ENCODE peak calls at places on chromosomes 11 and 22, in eight cellular contexts. One of them, this sample, is unnamed.

GRCh38 chr11:69075421-69076128 is 26.8 kb downstream of the TPCN2 start:
- DNase-seq in IMR-90: peak; percentile 99
- DNase-seq in CD8-positive, alpha-beta T cell: no peak
- DNase-seq in endothelial cell of umbilical vein: no peak
- DNase-seq in GM23338: no peak
- DNase-seq in DND-41: no peak
- DNase-seq in HL-60: no peak
- DNase-seq in fibroblast of lung: peak; percentile 99
- DNase-seq in this sample: no peak

GRCh38 chr11:57288771-57289579 is 35.8 kb downstream of the TNKS1BP1 start:
- DNase-seq in IMR-90: peak; percentile 96
- DNase-seq in CD8-positive, alpha-beta T cell: no peak
- DNase-seq in endothelial cell of umbilical vein: peak; percentile 94
- DNase-seq in GM23338: peak; percentile 45
- DNase-seq in DND-41: no peak
- DNase-seq in HL-60: no peak
- DNase-seq in fibroblast of lung: peak; percentile 62
- DNase-seq in this sample: no peak

GRCh38 chr11:129644326-129644725 is 171.3 kb upstream of the TMEM45B start:
- DNase-seq in IMR-90: no peak
- DNase-seq in CD8-positive, alpha-beta T cell: no peak
- DNase-seq in endothelial cell of umbilical vein: no peak
- DNase-seq in GM23338: no peak
- DNase-seq in DND-41: no peak
- DNase-seq in HL-60: no peak
- DNase-seq in fibroblast of lung: peak; percentile 65
- DNase-seq in this sample: no peak

GRCh38 chr22:41256898-41257260 is 16.1 kb upstream of the CHADL start:
- DNase-seq in IMR-90: peak; percentile 27
- DNase-seq in CD8-positive, alpha-beta T cell: no peak
- DNase-seq in endothelial cell of umbilical vein: peak; percentile 53
- DNase-seq in GM23338: peak; percentile 47
- DNase-seq in DND-41: no peak
- DNase-seq in HL-60: no peak
- DNase-seq in fibroblast of lung: peak; percentile 45
- DNase-seq in this sample: no peak

GRCh38 chr11:927871-928270 is 2.2 kb downstream of the AP2A2 start:
- DNase-seq in IMR-90: no peak
- DNase-seq in CD8-positive, alpha-beta T cell: no peak
- DNase-seq in endothelial cell of umbilical vein: no peak
- DNase-seq in GM23338: no peak
- DNase-seq in DND-41: no peak
- DNase-seq in HL-60: no peak
- DNase-seq in fibroblast of lung: no peak
- DNase-seq in this sample: no peak

GRCh38 chr11:71304045-71304444 is 51.7 kb upstream of the SHANK2 start:
- DNase-seq in IMR-90: no peak
- DNase-seq in CD8-positive, alpha-beta T cell: no peak
- DNase-seq in endothelial cell of umbilical vein: no peak
- DNase-seq in GM23338: no peak
- DNase-seq in DND-41: no peak
- DNase-seq in HL-60: no peak
- DNase-seq in fibroblast of lung: no peak
- DNase-seq in this sample: no peak

GRCh38 chr11:132961453-132961852 is 570.8 kb downstream of the OPCML start:
- DNase-seq in IMR-90: no peak
- DNase-seq in CD8-positive, alpha-beta T cell: no peak
- DNase-seq in endothelial cell of umbilical vein: no peak
- DNase-seq in GM23338: no peak
- DNase-seq in DND-41: no peak
- DNase-seq in HL-60: no peak
- DNase-seq in fibroblast of lung: no peak
- DNase-seq in this sample: no peak

GRCh38 chr11:73194593-73194992 is 23.5 kb upstream of the P2RY2 start:
- DNase-seq in IMR-90: no peak
- DNase-seq in CD8-positive, alpha-beta T cell: no peak
- DNase-seq in endothelial cell of umbilical vein: no peak
- DNase-seq in GM23338: no peak
- DNase-seq in DND-41: no peak
- DNase-seq in HL-60: no peak
- DNase-seq in fibroblast of lung: no peak
- DNase-seq in this sample: no peak

GRCh38 chr11:97202613-97203292 is 812.9 kb downstream of the JRKL start:
- DNase-seq in IMR-90: no peak
- DNase-seq in CD8-positive, alpha-beta T cell: no peak
- DNase-seq in endothelial cell of umbilical vein: no peak
- DNase-seq in GM23338: peak; percentile 40
- DNase-seq in DND-41: no peak
- DNase-seq in HL-60: no peak
- DNase-seq in fibroblast of lung: no peak
- DNase-seq in this sample: no peak

GRCh38 chr11:17988465-17988864 is 24.4 kb downstream of the SERGEF start:
- DNase-seq in IMR-90: no peak
- DNase-seq in CD8-positive, alpha-beta T cell: no peak
- DNase-seq in endothelial cell of umbilical vein: no peak
- DNase-seq in GM23338: no peak
- DNase-seq in DND-41: no peak
- DNase-seq in HL-60: no peak
- DNase-seq in fibroblast of lung: no peak
- DNase-seq in this sample: no peak

GRCh38 chr11:119426142-119426541 is 3.2 kb upstream of the THY1 start:
- DNase-seq in IMR-90: no peak
- DNase-seq in CD8-positive, alpha-beta T cell: no peak
- DNase-seq in endothelial cell of umbilical vein: no peak
- DNase-seq in GM23338: peak; percentile 63
- DNase-seq in DND-41: no peak
- DNase-seq in HL-60: no peak
- DNase-seq in fibroblast of lung: no peak
- DNase-seq in this sample: no peak

GRCh38 chr11:44565008-44565745 is at the start of gene CD82:
- DNase-seq in IMR-90: peak; percentile 97
- DNase-seq in CD8-positive, alpha-beta T cell: peak; percentile 93
- DNase-seq in endothelial cell of umbilical vein: peak; percentile 99
- DNase-seq in GM23338: peak; percentile 100
- DNase-seq in DND-41: peak; percentile 99
- DNase-seq in HL-60: peak; percentile 95
- DNase-seq in fibroblast of lung: peak; percentile 97
- DNase-seq in this sample: peak; percentile 94

GRCh38 chr11:44566559-44566949 is 1.1 kb downstream of the CD82 start:
- DNase-seq in IMR-90: no peak
- DNase-seq in CD8-positive, alpha-beta T cell: no peak
- DNase-seq in endothelial cell of umbilical vein: no peak
- DNase-seq in GM23338: no peak
- DNase-seq in DND-41: peak; percentile 63
- DNase-seq in HL-60: no peak
- DNase-seq in fibroblast of lung: no peak
- DNase-seq in this sample: no peak

GRCh38 chr11:44564653-44565007 is 833 bp upstream of the CD82 start:
- DNase-seq in IMR-90: peak; percentile 84
- DNase-seq in CD8-positive, alpha-beta T cell: no peak
- DNase-seq in endothelial cell of umbilical vein: no peak
- DNase-seq in GM23338: peak; percentile 42
- DNase-seq in DND-41: no peak
- DNase-seq in HL-60: no peak
- DNase-seq in fibroblast of lung: peak; percentile 84
- DNase-seq in this sample: no peak

GRCh38 chr11:44566952-44567875 is 1.8 kb downstream of the CD82 start:
- DNase-seq in IMR-90: no peak
- DNase-seq in CD8-positive, alpha-beta T cell: no peak
- DNase-seq in endothelial cell of umbilical vein: no peak
- DNase-seq in GM23338: no peak
- DNase-seq in DND-41: peak; percentile 77
- DNase-seq in HL-60: no peak
- DNase-seq in fibroblast of lung: no peak
- DNase-seq in this sample: no peak

DNA sequence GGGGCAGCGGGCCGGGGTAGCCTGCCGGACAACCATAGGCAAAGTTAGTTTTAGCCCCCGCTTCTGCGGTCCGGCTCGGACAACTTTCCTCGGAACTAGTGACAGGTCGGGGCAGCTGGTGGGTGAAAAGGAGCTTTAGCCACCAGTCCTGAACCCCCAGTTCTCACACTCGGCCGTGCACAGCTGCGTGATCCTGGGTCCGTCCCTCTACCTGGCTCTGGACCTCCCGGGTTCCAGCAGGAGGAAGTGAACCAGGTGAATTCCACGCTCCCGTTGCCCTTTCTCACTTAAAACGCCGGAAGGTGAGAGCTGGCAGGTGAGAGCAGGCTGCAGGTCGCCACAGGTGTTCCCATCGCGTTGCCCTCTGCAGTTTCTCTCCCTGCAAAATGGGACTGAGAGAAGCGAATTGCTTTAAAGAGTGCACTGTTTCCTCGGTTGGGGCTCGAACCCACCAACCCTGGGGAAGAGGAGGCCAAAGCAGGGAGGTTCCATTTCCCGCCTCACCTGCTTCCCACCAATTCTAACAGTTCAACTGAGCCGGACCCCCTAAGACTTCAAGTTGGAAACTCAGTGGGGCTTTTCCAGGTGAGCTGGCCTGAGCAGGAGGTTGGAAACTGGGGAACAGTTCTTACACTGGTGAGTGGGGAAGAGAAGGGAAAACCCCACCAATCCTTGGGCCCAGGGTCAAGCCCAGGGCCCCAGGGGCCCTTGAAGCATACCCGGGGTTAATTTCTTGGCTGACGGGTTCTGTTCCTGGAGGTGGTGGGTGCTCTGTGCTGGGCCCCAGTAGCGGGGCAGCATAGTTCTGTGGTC is 489 bp downstream of the CD82 start:
- DNase-seq in IMR-90: no peak
- DNase-seq in CD8-positive, alpha-beta T cell: no peak
- DNase-seq in endothelial cell of umbilical vein: no peak
- DNase-seq in GM23338: peak; percentile 57
- DNase-seq in DND-41: no peak
- DNase-seq in HL-60: no peak
- DNase-seq in fibroblast of lung: no peak
- DNase-seq in this sample: no peak
- H3K27ac ChIP-seq in IMR-90: peak overlapping the region; percentile 73
- H3K27ac ChIP-seq in CD8-positive, alpha-beta T cell: peak overlapping the region; percentile 33
- H3K27ac ChIP-seq in endothelial cell of umbilical vein: no peak overlapping the region
- H3K27ac ChIP-seq in GM23338: no peak overlapping the region
- H3K27ac ChIP-seq in DND-41: peak overlapping the region; percentile 95
- H3K27ac ChIP-seq in HL-60: peak overlapping the region; percentile 54
- H3K27ac ChIP-seq in fibroblast of lung: peak overlapping the region; percentile 9
- H3K27ac ChIP-seq in this sample: peak overlapping the region; percentile 66

DNA sequence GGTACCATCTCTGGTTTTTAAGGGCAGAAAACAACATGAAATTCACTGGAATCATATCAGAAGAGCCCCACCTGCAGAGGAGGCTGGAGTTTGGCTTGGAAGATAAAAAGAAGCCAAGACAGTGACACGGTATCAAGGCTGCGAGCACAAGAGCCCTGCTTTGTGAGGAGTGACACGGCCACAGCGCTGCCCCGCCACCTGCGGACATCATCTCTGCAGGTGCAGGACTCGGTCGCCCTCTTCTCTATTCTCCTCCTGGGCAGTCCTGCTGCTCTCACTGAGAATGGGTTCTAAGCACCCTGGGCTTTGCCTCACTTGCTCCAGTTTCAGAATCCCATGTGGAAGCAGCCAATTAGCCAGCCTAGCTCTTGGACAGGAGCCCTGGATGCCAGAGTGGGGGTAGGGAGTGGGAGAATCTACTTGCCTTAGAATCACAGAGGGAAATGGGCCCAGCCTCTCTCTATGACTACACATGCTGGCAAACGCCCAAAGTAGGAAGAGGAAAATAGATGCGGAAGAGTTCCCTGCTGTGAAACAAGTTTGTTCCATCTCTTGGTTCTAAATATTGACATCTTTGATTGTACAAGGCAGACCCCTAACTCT is 17.1 kb downstream of the APOL4 start:
- DNase-seq in IMR-90: no peak
- DNase-seq in CD8-positive, alpha-beta T cell: no peak
- DNase-seq in endothelial cell of umbilical vein: peak; percentile 60
- DNase-seq in GM23338: no peak
- DNase-seq in DND-41: no peak
- DNase-seq in HL-60: no peak
- DNase-seq in fibroblast of lung: peak; percentile 57
- DNase-seq in this sample: no peak
- H3K27me3 ChIP-seq in IMR-90: peaks cover 47% of the 10 kb centered on the region
- H3K27me3 ChIP-seq in CD8-positive, alpha-beta T cell: no peaks in the 10 kb centered on the region
- H3K27me3 ChIP-seq in endothelial cell of umbilical vein: peaks cover 5% of the 10 kb centered on the region
- H3K27me3 ChIP-seq in GM23338: no peaks in the 10 kb centered on the region
- H3K27me3 ChIP-seq in DND-41: no peaks in the 10 kb centered on the region
- H3K27me3 ChIP-seq in HL-60: no peaks in the 10 kb centered on the region
- H3K27me3 ChIP-seq in fibroblast of lung: peaks cover 16% of the 10 kb centered on the region
- H3K27me3 ChIP-seq in this sample: no peaks in the 10 kb centered on the region

GRCh38 chr22:26501996-26502395 is 10.3 kb downstream of the TFIP11 start:
- DNase-seq in IMR-90: no peak
- DNase-seq in CD8-positive, alpha-beta T cell: no peak
- DNase-seq in endothelial cell of umbilical vein: no peak
- DNase-seq in GM23338: no peak
- DNase-seq in DND-41: no peak
- DNase-seq in HL-60: no peak
- DNase-seq in fibroblast of lung: no peak
- DNase-seq in this sample: no peak
- TF ChIP-seq CTCF in IMR-90: no peak
- TF ChIP-seq CTCF in CD8-positive, alpha-beta T cell: no peak
- TF ChIP-seq CTCF in endothelial cell of umbilical vein: no peak
- TF ChIP-seq CTCF in GM23338: no peak
- TF ChIP-seq CTCF in DND-41: no peak
- TF ChIP-seq CTCF in HL-60: no peak
- TF ChIP-seq CTCF in fibroblast of lung: no peak
- TF ChIP-seq CTCF in this sample: no peak

GRCh38 chr11:86149813-86150212 is 80.9 kb upstream of the PICALM start:
- DNase-seq in IMR-90: no peak
- DNase-seq in CD8-positive, alpha-beta T cell: no peak
- DNase-seq in endothelial cell of umbilical vein: no peak
- DNase-seq in GM23338: no peak
- DNase-seq in DND-41: no peak
- DNase-seq in HL-60: no peak
- DNase-seq in fibroblast of lung: peak; percentile 55
- DNase-seq in this sample: no peak

GRCh38 chr11:86152901-86153300 is 84.0 kb upstream of the PICALM start:
- DNase-seq in IMR-90: no peak
- DNase-seq in CD8-positive, alpha-beta T cell: no peak
- DNase-seq in endothelial cell of umbilical vein: no peak
- DNase-seq in GM23338: no peak
- DNase-seq in DND-41: no peak
- DNase-seq in HL-60: no peak
- DNase-seq in fibroblast of lung: no peak
- DNase-seq in this sample: no peak

GRCh38 chr11:86151188-86152005 is 82.5 kb upstream of the PICALM start:
- DNase-seq in IMR-90: peak; percentile 23
- DNase-seq in CD8-positive, alpha-beta T cell: no peak
- DNase-seq in endothelial cell of umbilical vein: peak; percentile 68
- DNase-seq in GM23338: no peak
- DNase-seq in DND-41: peak; percentile 11
- DNase-seq in HL-60: peak; percentile 37
- DNase-seq in fibroblast of lung: peak; percentile 36
- DNase-seq in this sample: no peak

GRCh38 chr11:86152006-86152862 is 83.3 kb upstream of the PICALM start:
- DNase-seq in IMR-90: peak; percentile 53
- DNase-seq in CD8-positive, alpha-beta T cell: no peak
- DNase-seq in endothelial cell of umbilical vein: peak; percentile 65
- DNase-seq in GM23338: no peak
- DNase-seq in DND-41: peak; percentile 36
- DNase-seq in HL-60: no peak
- DNase-seq in fibroblast of lung: no peak
- DNase-seq in this sample: no peak

DNA sequence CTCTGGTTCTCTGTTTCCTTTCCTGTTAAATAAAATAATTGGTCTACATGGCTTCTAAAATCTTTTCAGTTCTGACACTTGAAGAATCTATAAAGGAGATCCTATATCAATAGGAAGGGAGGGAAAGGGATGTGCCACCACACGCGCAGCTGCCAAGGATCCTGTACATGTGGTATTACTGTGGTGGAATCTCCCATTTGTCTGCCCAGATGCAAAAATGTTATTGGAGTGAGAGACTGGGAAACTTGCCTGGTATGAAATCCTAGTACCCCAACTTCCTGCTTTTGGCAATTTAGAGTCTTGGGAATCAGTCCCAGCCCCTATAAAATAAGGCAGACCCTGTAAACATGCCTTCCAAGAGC is 81.9 kb upstream of the PICALM start:
- DNase-seq in IMR-90: no peak
- DNase-seq in CD8-positive, alpha-beta T cell: no peak
- DNase-seq in endothelial cell of umbilical vein: no peak
- DNase-seq in GM23338: no peak
- DNase-seq in DND-41: no peak
- DNase-seq in HL-60: no peak
- DNase-seq in fibroblast of lung: peak; percentile 34
- DNase-seq in this sample: no peak
- H3K27ac ChIP-seq in IMR-90: no peak overlapping the region
- H3K27ac ChIP-seq in CD8-positive, alpha-beta T cell: no peak overlapping the region
- H3K27ac ChIP-seq in endothelial cell of umbilical vein: peak overlapping the region; percentile 94
- H3K27ac ChIP-seq in GM23338: no peak overlapping the region
- H3K27ac ChIP-seq in DND-41: no peak overlapping the region
- H3K27ac ChIP-seq in HL-60: no peak overlapping the region
- H3K27ac ChIP-seq in fibroblast of lung: no peak overlapping the region
- H3K27ac ChIP-seq in this sample: no peak overlapping the region